ENCODE peak calls at places on chromosome 5, in four cellular contexts. V is MM.1S, Y is lower leg skin, S is GM20000. F is an unnamed sample.
A peak's percentile ranks its signal among the peaks of the same experiment; 100 is the strongest.

GRCh38 chr5:64594601-64595518 is 89.0 kb downstream of the RGS7BP start:
- DNase-seq in V (no peak), Y (no peak), S (no peak), F (peak; percentile 13)

GRCh38 chr5:54518146-54519082 is 855 bp downstream of the SNX18 start:
- DNase-seq in Y (no peak), S (peak; percentile 71), V (peak; percentile 42), F (peak; percentile 32)

GRCh38 chr5:53406630-53407316 is 73.7 kb upstream of the FST start:
- DNase-seq in S (no peak), Y (no peak), V (no peak), F (no peak)

GRCh38 chr5:126676195-126676624 is 75.5 kb downstream of the PHAX start:
- DNase-seq in V (peak; percentile 71), S (peak; percentile 87), Y (peak; percentile 36), F (peak; percentile 82)

GRCh38 chr5:116075117-116075910 is 9.5 kb upstream of the COMMD10 start:
- DNase-seq in Y (no peak), S (no peak), V (no peak), F (no peak)

GRCh38 chr5:145324767-145325479 is 510.2 kb downstream of the PRELID2 start:
- DNase-seq in S (no peak), V (no peak), Y (no peak), F (no peak)

GRCh38 chr5:176837707-176838115 is 27.4 kb downstream of the UNC5A start:
- DNase-seq in V (peak; percentile 83), S (peak; percentile 81), Y (peak; percentile 73), F (peak; percentile 81)

GRCh38 chr5:120632430-120632829 is 168.3 kb downstream of the PRR16 start:
- DNase-seq in S (no peak), Y (no peak), V (no peak), F (no peak)

GRCh38 chr5:87876616-87877015 is 392.0 kb downstream of the TMEM161B start:
- DNase-seq in Y (no peak), S (no peak), V (no peak), F (no peak)

GRCh38 chr5:27252911-27253310 is 214.5 kb upstream of the CDH9 start:
- DNase-seq in Y (no peak), V (peak; percentile 95), S (no peak), F (peak; percentile 2)

GRCh38 chr5:78920604-78921003 is 64.5 kb downstream of the ARSB start:
- DNase-seq in S (no peak), V (no peak), Y (no peak), F (no peak)

GRCh38 chr5:139090566-139090965 is 107.6 kb downstream of the SIL1 start:
- DNase-seq in S (no peak), V (no peak), Y (no peak), F (no peak)

GRCh38 chr5:5132896-5133295 is 7.2 kb upstream of the ADAMTS16 start:
- DNase-seq in V (no peak), S (no peak), Y (no peak), F (no peak)

GRCh38 chr5:161271816-161272215 is 274.7 kb downstream of the GABRB2 start:
- DNase-seq in S (no peak), V (no peak), Y (no peak), F (no peak)

GRCh38 chr5:177473461-177473991 is at the start of gene DBN1:
- DNase-seq in S (peak; percentile 95), Y (no peak), V (no peak), F (no peak)

GRCh38 chr5:65015767-65016166 is 247.0 kb downstream of the CWC27 start:
- DNase-seq in Y (no peak), S (no peak), V (no peak), F (no peak)

GRCh38 chr5:140348104-140348503 is 1.7 kb upstream of the HBEGF start:
- DNase-seq in Y (no peak), S (no peak), V (no peak), F (no peak)

GRCh38 chr5:92544042-92544441 is 1037.0 kb downstream of the NR2F1-AS1 start:
- DNase-seq in Y (no peak), S (no peak), V (no peak), F (no peak)

DNA sequence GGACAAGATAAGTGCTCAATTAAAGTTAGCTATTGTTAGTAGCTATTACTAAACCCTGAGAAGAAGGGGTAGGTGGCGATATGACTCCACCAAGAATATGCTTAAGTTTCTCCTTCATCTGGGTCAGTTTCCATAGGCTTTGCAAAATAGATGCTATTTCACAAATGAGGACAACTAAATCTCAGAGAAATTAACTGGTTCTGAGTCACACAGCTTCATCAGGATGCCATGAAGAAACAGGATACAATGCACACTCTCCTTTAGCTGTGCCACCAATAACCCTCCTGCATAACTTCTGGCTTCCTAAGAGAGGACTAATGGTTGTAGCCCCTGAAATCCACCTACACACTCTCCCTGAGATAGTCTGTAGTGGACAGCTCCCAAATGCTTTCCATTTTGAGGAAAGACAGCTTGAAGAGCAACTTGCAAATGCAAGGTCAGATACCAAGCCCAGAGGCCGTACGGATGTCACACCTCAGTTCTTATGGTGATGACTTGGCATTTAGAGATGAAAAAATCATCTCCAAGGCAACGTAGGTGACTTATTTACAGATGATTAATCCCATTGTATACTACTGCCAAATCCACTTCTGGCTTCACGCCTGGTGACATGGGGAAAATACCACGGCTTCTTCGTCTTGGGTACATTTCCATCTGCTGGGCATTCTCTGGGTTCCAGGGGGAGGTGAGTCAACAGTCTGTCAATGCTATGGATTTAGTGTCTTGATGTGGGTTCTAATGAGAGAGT is 251.4 kb upstream of the IL12B start:
- DNase-seq in Y (peak; percentile 34), V (no peak), S (no peak), F (no peak)
- TF ChIP-seq CTCF in Y (no peak), V (no peak), S (no peak), F (no peak)

GRCh38 chr5:113043491-113043931 is 66.9 kb downstream of the DCP2 start:
- DNase-seq in S (no peak), Y (no peak), V (peak; percentile 26), F (no peak)
- TF ChIP-seq CTCF in S (no peak), Y (no peak), V (peak; percentile 40), F (no peak)

DNA sequence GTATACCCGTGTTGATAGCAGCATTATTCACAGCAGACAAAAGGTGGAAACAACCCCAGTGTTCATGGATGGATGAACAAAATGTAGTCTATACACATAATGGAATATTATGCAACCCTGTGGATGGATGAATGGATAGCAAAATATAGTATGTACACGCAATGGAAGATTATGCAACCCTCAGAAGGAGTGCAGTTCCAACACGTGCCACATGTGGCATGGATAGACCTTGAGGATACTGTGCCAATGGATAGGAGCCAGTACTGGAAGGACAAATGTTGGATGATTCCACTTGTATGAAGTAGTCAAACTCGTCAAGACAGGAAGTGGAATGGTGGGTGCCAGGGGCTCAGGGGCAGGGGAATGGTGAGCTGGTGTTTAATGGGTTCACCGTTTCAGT is 44.9 kb downstream of the PLEKHG4B start:
- DNase-seq in V (no peak), S (no peak), Y (no peak), F (no peak)
- TF ChIP-seq CTCF in V (no peak), S (no peak), Y (no peak), F (no peak)

GRCh38 chr5:69030663-69031062 is 63.2 kb upstream of the SLC30A5 start:
- DNase-seq in V (no peak), S (no peak), Y (no peak), F (no peak)

GRCh38 chr5:69029292-69029691 is 64.5 kb upstream of the SLC30A5 start:
- DNase-seq in Y (no peak), S (no peak), V (no peak), F (no peak)

GRCh38 chr5:69035665-69036064 is 58.1 kb upstream of the SLC30A5 start:
- DNase-seq in Y (no peak), S (no peak), V (no peak), F (no peak)

GRCh38 chr5:69033690-69034089 is 60.1 kb upstream of the SLC30A5 start:
- DNase-seq in S (no peak), V (no peak), Y (no peak), F (no peak)

DNA sequence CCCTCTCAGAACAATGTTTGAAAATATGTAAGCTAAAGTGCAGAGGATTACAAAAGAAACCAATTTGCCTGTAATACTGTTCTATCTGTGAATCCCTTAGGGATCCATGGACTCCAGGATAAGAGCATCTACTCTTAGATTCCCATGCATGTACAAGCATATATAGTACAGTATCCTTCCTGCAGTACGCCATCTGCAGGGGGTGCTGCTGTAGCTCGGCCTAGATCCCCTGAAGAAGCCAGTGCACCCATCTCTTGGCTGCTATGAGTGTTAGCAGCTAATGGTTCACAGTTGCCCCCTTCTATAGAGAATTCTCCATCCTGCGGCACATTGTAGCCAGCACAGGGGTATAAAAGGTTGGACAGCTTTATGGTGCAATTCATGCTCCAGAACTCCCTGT is 61.8 kb upstream of the SLC30A5 start:
- DNase-seq in V (no peak), S (no peak), Y (no peak), F (no peak)
- TF ChIP-seq CTCF in V (no peak), S (no peak), Y (no peak), F (peak; percentile 6)

DNA sequence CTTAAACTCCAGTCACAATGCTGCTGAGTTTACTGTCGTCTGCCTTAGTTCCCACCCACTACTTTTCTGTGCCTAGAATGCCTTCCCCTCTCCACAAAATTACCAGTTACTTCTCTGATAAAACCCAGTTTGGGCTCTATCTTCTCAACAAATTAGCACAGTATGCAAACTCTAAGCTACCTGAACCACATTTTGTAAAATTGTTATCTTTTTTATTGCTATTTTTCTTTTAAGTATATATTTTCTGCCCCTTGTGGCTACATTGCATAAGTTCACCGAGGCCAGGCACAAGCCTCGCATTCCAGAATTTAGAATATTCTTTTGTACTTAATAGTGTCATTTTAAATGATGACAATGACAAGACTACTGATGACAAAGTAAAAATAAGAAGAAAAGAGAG is 60.0 kb downstream of the POU5F2 start:
- DNase-seq in S (no peak), Y (no peak), V (no peak), F (no peak)
- TF ChIP-seq CTCF in S (no peak), Y (no peak), V (no peak), F (no peak)

GRCh38 chr5:137656558-137656957 is 79.3 kb downstream of the KLHL3 start:
- DNase-seq in S (no peak), Y (no peak), V (no peak), F (no peak)
- TF ChIP-seq CTCF in S (no peak), Y (no peak), V (no peak), F (no peak)

GRCh38 chr5:163473613-163474243 is 13.3 kb downstream of the HMMR start:
- DNase-seq in V (peak; percentile 42), Y (no peak), S (no peak), F (peak; percentile 21)
- TF ChIP-seq CTCF in V (peak; percentile 49), Y (no peak), S (no peak), F (peak; percentile 24)

GRCh38 chr5:42583322-42583721 is 160.1 kb downstream of the GHR start:
- DNase-seq in Y (peak; percentile 49), V (peak; percentile 47), S (peak; percentile 61), F (peak; percentile 64)
- TF ChIP-seq CTCF in Y (peak; percentile 51), V (peak; percentile 82), S (peak; percentile 80), F (peak; percentile 78)

GRCh38 chr5:108924457-108924961 is 176.8 kb downstream of the FER start:
- DNase-seq in S (no peak), Y (no peak), V (peak; percentile 78), F (peak; percentile 21)
- TF ChIP-seq CTCF in S (no peak), Y (no peak), V (peak; percentile 60), F (no peak)